ENCODE peak calls at places on chromosomes 11 and 22, in nine cellular contexts. U is kidney glomerular epithelial cell; Z is RPMI7951; Q is ovary; P is omental fat pad; K is fibroblast of the aortic adventitia; S is glutamatergic neuron; L is stimulated activated CD8-positive, alpha-beta memory T cell treated with anti-CD3 and anti-CD28 coated beads, Interleukin-7, amount 100 ng/mL, for 1 hour; N is lower lobe of right lung. A is an unnamed sample.
A peak's percentile ranks its signal among the peaks of the same experiment; 100 is the strongest.

GRCh38 chr11:112555491-112556364 is 295.1 kb upstream of the PLET1 start:
- DNase-seq in L (peak; percentile 17), Q (no peak), K (peak; percentile 22), Z (peak; percentile 27), S (peak; percentile 82), N (peak; percentile 65), U (peak; percentile 21), P (peak; percentile 50), A (peak; percentile 28)

GRCh38 chr11:73290536-73290935 is 17.5 kb upstream of the ARHGEF17 start:
- DNase-seq in K (no peak), U (no peak), P (no peak), Q (no peak), L (no peak), Z (no peak), S (no peak), N (no peak), A (no peak)

GRCh38 chr11:95451682-95452081 is 220.7 kb upstream of the SESN3 start:
- DNase-seq in S (no peak), Q (no peak), U (peak; percentile 35), N (no peak), K (peak; percentile 98), L (no peak), Z (peak; percentile 44), P (no peak), A (peak; percentile 91)

GRCh38 chr11:77110836-77111235 is 8.2 kb downstream of the OMP start:
- DNase-seq in L (no peak), U (no peak), Z (no peak), Q (no peak), K (no peak), P (no peak), S (no peak), N (no peak), A (no peak)

GRCh38 chr11:97683733-97684132 is 1293.9 kb downstream of the JRKL start:
- DNase-seq in U (no peak), K (no peak), Z (no peak), N (no peak), S (no peak), L (no peak), Q (no peak), P (no peak), A (no peak)

GRCh38 chr11:65487467-65488272 is 11.2 kb upstream of the MALAT1 start:
- DNase-seq in K (peak; percentile 100), Z (peak; percentile 100), U (peak; percentile 100), N (peak; percentile 98), L (no peak), S (peak; percentile 92), Q (peak; percentile 98), P (peak; percentile 100), A (peak; percentile 100)

GRCh38 chr11:64536396-64536935 is 54.6 kb upstream of the SLC22A12 start:
- DNase-seq in U (no peak), N (peak; percentile 6), S (no peak), Q (no peak), P (no peak), K (peak; percentile 3), L (no peak), Z (peak; percentile 54), A (peak; percentile 14)

GRCh38 chr11:14578551-14578956 is 58.4 kb upstream of the PSMA1 start:
- DNase-seq in Q (no peak), N (no peak), U (peak; percentile 1), Z (peak; percentile 7), S (no peak), L (peak; percentile 22), K (peak; percentile 37), P (no peak), A (peak; percentile 24)

GRCh38 chr11:78188012-78188808 is at the start of gene KCTD21:
- DNase-seq in S (peak; percentile 98), Q (peak; percentile 96), L (peak; percentile 77), Z (peak; percentile 97), N (peak; percentile 99), P (peak; percentile 72), U (peak; percentile 93), K (peak; percentile 96), A (peak; percentile 95)

GRCh38 chr22:27554106-27554814 is 247.3 kb downstream of the MN1 start:
- DNase-seq in K (peak; percentile 56), N (no peak), Z (peak; percentile 34), U (no peak), S (no peak), P (no peak), L (no peak), Q (peak; percentile 48), A (peak; percentile 30)

GRCh38 chr11:33116535-33116934 is 44.7 kb downstream of the CSTF3 start:
- DNase-seq in K (peak; percentile 6), Z (no peak), U (peak; percentile 52), Q (no peak), N (no peak), L (no peak), S (no peak), P (no peak), A (peak; percentile 5)

GRCh38 chr11:66288138-66288865 is 641 bp downstream of the YIF1A start:
- DNase-seq in Q (no peak), P (no peak), S (no peak), L (no peak), K (no peak), U (peak; percentile 22), N (no peak), Z (no peak), A (no peak)

GRCh38 chr11:61162092-61162935 is 1.1 kb upstream of the VPS37C start:
- DNase-seq in L (no peak), P (no peak), K (peak; percentile 51), U (peak; percentile 35), S (no peak), N (no peak), Z (peak; percentile 56), Q (no peak), A (peak; percentile 61)

GRCh38 chr11:1667906-1668305 is 29.1 kb upstream of the KRTAP5-6 start:
- DNase-seq in Z (no peak), N (no peak), L (no peak), K (no peak), S (no peak), P (no peak), Q (no peak), U (no peak), A (no peak)

GRCh38 chr11:59216654-59217640 is 4.2 kb upstream of the MPEG1 start:
- DNase-seq in S (no peak), N (no peak), L (no peak), K (peak; percentile 29), Q (no peak), U (no peak), P (no peak), Z (peak; percentile 74), A (peak; percentile 86)

GRCh38 chr22:37681556-37682049 is 4.5 kb upstream of the NOL12 start:
- DNase-seq in K (peak; percentile 82), Q (peak; percentile 73), Z (peak; percentile 80), L (peak; percentile 47), U (peak; percentile 92), P (no peak), S (peak; percentile 74), N (peak; percentile 80), A (peak; percentile 89)